ENCODE peak calls at places on chromosomes 2 and 18, in eight cellular contexts. One of them, this sample, is unnamed.

GRCh38 chr2:23533014-23533730 is 148.2 kb downstream of the KLHL29 start:
- DNase-seq in thyroid gland: no peak
- DNase-seq in A673: peak
- DNase-seq in esophagus muscularis mucosa: no peak
- DNase-seq in cardiac fibroblast: no peak
- DNase-seq in AG10803: no peak
- DNase-seq in astrocyte of the spinal cord: no peak
- DNase-seq in astrocyte of the cerebellum: no peak
- DNase-seq in this sample: no peak

GRCh38 chr2:205259131-205259530 is 423.2 kb upstream of the NRP2 start:
- DNase-seq in cardiac fibroblast: no peak
- DNase-seq in A673: no peak
- DNase-seq in thyroid gland: no peak
- DNase-seq in esophagus muscularis mucosa: no peak
- DNase-seq in AG10803: no peak
- DNase-seq in astrocyte of the spinal cord: peak
- DNase-seq in astrocyte of the cerebellum: no peak
- DNase-seq in this sample: no peak

GRCh38 chr2:16039055-16039454 is 98.7 kb downstream of the MYCN start:
- DNase-seq in AG10803: no peak
- DNase-seq in thyroid gland: no peak
- DNase-seq in cardiac fibroblast: no peak
- DNase-seq in astrocyte of the spinal cord: no peak
- DNase-seq in A673: no peak
- DNase-seq in esophagus muscularis mucosa: no peak
- DNase-seq in astrocyte of the cerebellum: no peak
- DNase-seq in this sample: no peak

GRCh38 chr2:31263636-31264190 is 29.8 kb downstream of the EHD3 start:
- DNase-seq in astrocyte of the spinal cord: no peak
- DNase-seq in esophagus muscularis mucosa: no peak
- DNase-seq in AG10803: no peak
- DNase-seq in thyroid gland: no peak
- DNase-seq in astrocyte of the cerebellum: no peak
- DNase-seq in cardiac fibroblast: no peak
- DNase-seq in A673: no peak
- DNase-seq in this sample: no peak

GRCh38 chr2:134540954-134541353 is 177.8 kb downstream of the TMEM163 start:
- DNase-seq in astrocyte of the cerebellum: no peak
- DNase-seq in AG10803: no peak
- DNase-seq in A673: no peak
- DNase-seq in cardiac fibroblast: no peak
- DNase-seq in astrocyte of the spinal cord: no peak
- DNase-seq in thyroid gland: no peak
- DNase-seq in esophagus muscularis mucosa: no peak
- DNase-seq in this sample: no peak

GRCh38 chr2:238082151-238082550 is 18.0 kb upstream of the ESPNL start:
- DNase-seq in A673: no peak
- DNase-seq in astrocyte of the cerebellum: no peak
- DNase-seq in thyroid gland: no peak
- DNase-seq in astrocyte of the spinal cord: no peak
- DNase-seq in esophagus muscularis mucosa: peak
- DNase-seq in cardiac fibroblast: no peak
- DNase-seq in AG10803: no peak
- DNase-seq in this sample: no peak

GRCh38 chr2:100610381-100610831 is 47.6 kb downstream of the PDCL3 start:
- DNase-seq in esophagus muscularis mucosa: no peak
- DNase-seq in thyroid gland: peak
- DNase-seq in astrocyte of the cerebellum: no peak
- DNase-seq in A673: peak
- DNase-seq in AG10803: peak
- DNase-seq in cardiac fibroblast: peak
- DNase-seq in astrocyte of the spinal cord: peak
- DNase-seq in this sample: no peak

GRCh38 chr2:189466046-189466445 is 24.8 kb downstream of the WDR75 start:
- DNase-seq in AG10803: no peak
- DNase-seq in esophagus muscularis mucosa: no peak
- DNase-seq in thyroid gland: no peak
- DNase-seq in A673: no peak
- DNase-seq in cardiac fibroblast: no peak
- DNase-seq in astrocyte of the spinal cord: no peak
- DNase-seq in astrocyte of the cerebellum: no peak
- DNase-seq in this sample: no peak

GRCh38 chr2:18900691-18901113 is 311.3 kb upstream of the NT5C1B start:
- DNase-seq in esophagus muscularis mucosa: no peak
- DNase-seq in AG10803: peak
- DNase-seq in cardiac fibroblast: peak
- DNase-seq in thyroid gland: no peak
- DNase-seq in astrocyte of the spinal cord: no peak
- DNase-seq in A673: no peak
- DNase-seq in astrocyte of the cerebellum: no peak
- DNase-seq in this sample: no peak

GRCh38 chr18:57397440-57397839 is 37.7 kb upstream of the ONECUT2 start:
- DNase-seq in thyroid gland: no peak
- DNase-seq in esophagus muscularis mucosa: no peak
- DNase-seq in AG10803: peak
- DNase-seq in astrocyte of the spinal cord: peak
- DNase-seq in A673: peak
- DNase-seq in cardiac fibroblast: no peak
- DNase-seq in astrocyte of the cerebellum: no peak
- DNase-seq in this sample: no peak

GRCh38 chr2:2146220-2146619 is 184.9 kb downstream of the MYT1L start:
- DNase-seq in esophagus muscularis mucosa: no peak
- DNase-seq in astrocyte of the spinal cord: no peak
- DNase-seq in AG10803: no peak
- DNase-seq in A673: no peak
- DNase-seq in thyroid gland: no peak
- DNase-seq in astrocyte of the cerebellum: no peak
- DNase-seq in cardiac fibroblast: no peak
- DNase-seq in this sample: no peak

DNA sequence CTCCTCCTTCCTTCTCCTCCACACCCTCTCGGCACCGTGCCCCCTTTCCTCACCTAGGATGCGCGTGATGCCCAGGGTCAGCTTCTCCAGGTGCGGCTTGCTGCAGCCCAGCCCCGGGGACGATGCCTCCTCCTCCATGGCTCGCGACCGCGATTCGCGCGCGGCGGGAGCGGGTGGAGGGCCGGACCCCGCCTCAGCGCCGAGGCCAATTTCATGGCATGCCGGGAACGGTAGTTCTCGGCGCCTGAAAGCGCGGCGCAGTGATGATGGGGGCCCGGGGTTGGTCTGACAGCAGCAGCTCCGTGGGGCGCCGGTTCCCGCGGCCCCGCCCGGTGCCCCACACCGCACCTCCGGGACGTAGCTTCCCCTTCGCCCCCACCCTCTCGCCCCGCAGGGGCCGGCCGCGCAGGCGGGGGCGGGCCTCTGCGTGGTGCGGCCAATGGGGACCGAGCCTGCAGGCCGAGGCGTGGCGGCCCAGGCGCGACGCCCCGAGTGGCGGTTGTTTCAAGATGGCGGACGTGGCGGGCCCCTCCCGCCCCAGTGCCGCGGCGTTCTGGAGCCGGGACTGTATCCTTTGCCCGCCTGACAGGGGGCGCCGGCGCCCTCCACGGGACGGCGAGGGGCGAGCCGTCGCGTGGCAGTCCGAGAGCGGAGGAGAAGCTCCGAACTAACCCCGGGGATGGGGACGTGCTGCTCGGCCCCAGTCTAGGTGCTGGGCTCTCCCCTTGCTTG is at the start of the genes KIAA1328 and TPGS2:
- DNase-seq in thyroid gland: peak
- DNase-seq in cardiac fibroblast: peak
- DNase-seq in astrocyte of the cerebellum: peak
- DNase-seq in astrocyte of the spinal cord: peak
- DNase-seq in AG10803: peak
- DNase-seq in A673: peak
- DNase-seq in esophagus muscularis mucosa: peak
- DNase-seq in this sample: no peak
- TF ChIP-seq CTCF in thyroid gland: peak
- TF ChIP-seq CTCF in cardiac fibroblast: peak
- TF ChIP-seq CTCF in astrocyte of the cerebellum: peak
- TF ChIP-seq CTCF in astrocyte of the spinal cord: peak
- TF ChIP-seq CTCF in AG10803: peak
- TF ChIP-seq CTCF in A673: peak
- TF ChIP-seq CTCF in esophagus muscularis mucosa: peak
- TF ChIP-seq CTCF in this sample: peak

DNA sequence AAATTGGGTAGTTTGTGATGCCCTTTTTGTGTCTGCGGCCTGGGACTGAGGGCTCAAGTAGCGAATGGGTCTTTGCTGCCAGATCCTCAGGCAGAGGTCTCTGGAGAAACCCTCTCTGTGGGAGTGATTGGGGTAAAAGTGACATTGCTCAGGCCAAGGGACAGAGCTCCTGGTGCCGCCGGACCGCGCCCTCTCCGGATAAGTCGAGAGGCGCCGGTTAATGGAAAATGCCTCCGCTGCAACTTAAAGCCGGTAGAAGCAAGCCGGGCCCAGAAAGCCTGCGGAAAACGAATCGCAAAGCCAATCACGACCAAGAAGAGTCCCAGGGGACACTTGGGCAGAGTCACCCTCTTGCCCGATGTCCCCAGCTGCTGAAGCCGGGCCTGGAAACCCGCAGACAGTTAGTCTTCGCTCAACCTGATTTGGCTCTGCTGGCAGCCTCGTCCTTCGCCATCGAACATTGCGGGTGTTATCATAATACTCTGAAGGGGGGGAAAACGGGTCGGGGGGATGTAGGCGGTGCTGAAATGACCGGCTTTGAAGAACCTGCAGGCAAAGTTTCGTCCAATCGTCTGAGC is 347 bp upstream of the HOXD12 start:
- DNase-seq in thyroid gland: no peak
- DNase-seq in astrocyte of the cerebellum: no peak
- DNase-seq in A673: no peak
- DNase-seq in cardiac fibroblast: no peak
- DNase-seq in esophagus muscularis mucosa: no peak
- DNase-seq in AG10803: no peak
- DNase-seq in astrocyte of the spinal cord: no peak
- DNase-seq in this sample: no peak
- H3K4me3 ChIP-seq in thyroid gland: no peak
- H3K4me3 ChIP-seq in astrocyte of the cerebellum: no peak
- H3K4me3 ChIP-seq in A673: no peak
- H3K4me3 ChIP-seq in cardiac fibroblast: no peak
- H3K4me3 ChIP-seq in esophagus muscularis mucosa: no peak
- H3K4me3 ChIP-seq in AG10803: no peak
- H3K4me3 ChIP-seq in astrocyte of the spinal cord: no peak
- H3K4me3 ChIP-seq in this sample: no peak

GRCh38 chr18:3972291-3972985 is 482.7 kb downstream of the DLGAP1 start:
- DNase-seq in AG10803: no peak
- DNase-seq in astrocyte of the spinal cord: no peak
- DNase-seq in cardiac fibroblast: no peak
- DNase-seq in astrocyte of the cerebellum: no peak
- DNase-seq in esophagus muscularis mucosa: no peak
- DNase-seq in thyroid gland: no peak
- DNase-seq in A673: no peak
- DNase-seq in this sample: no peak

GRCh38 chr18:3966985-3967856 is 487.9 kb downstream of the DLGAP1 start:
- DNase-seq in astrocyte of the cerebellum: no peak
- DNase-seq in cardiac fibroblast: peak
- DNase-seq in AG10803: peak
- DNase-seq in A673: no peak
- DNase-seq in astrocyte of the spinal cord: peak
- DNase-seq in esophagus muscularis mucosa: no peak
- DNase-seq in thyroid gland: no peak
- DNase-seq in this sample: peak

GRCh38 chr18:3966246-3966984 is 488.7 kb downstream of the DLGAP1 start:
- DNase-seq in astrocyte of the spinal cord: no peak
- DNase-seq in esophagus muscularis mucosa: no peak
- DNase-seq in A673: no peak
- DNase-seq in AG10803: no peak
- DNase-seq in astrocyte of the cerebellum: no peak
- DNase-seq in thyroid gland: no peak
- DNase-seq in cardiac fibroblast: no peak
- DNase-seq in this sample: no peak

GRCh38 chr18:3973191-3973590 is 481.9 kb downstream of the DLGAP1 start:
- DNase-seq in astrocyte of the cerebellum: no peak
- DNase-seq in AG10803: no peak
- DNase-seq in A673: no peak
- DNase-seq in astrocyte of the spinal cord: no peak
- DNase-seq in thyroid gland: no peak
- DNase-seq in cardiac fibroblast: no peak
- DNase-seq in esophagus muscularis mucosa: no peak
- DNase-seq in this sample: no peak

DNA sequence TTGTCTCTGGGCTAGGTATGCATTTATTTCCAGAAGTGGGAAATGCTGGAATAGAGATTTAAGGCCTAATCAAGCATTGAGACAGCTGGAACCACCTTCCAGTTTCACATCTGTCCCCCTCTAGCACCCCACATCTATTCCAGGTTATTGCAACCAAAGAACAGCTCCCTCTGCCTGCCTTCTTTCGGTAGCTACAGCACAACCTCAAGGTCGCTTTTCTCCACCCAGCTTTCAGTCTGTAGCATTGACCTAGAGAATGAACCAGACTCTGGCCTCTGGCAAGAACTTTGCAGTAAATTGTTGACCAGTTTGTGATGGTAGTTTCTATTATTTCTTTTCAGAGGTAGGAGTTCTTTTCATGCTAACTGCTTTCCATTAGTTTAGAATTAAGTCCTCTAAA is 484.2 kb downstream of the DLGAP1 start:
- DNase-seq in A673: no peak
- DNase-seq in astrocyte of the cerebellum: no peak
- DNase-seq in AG10803: no peak
- DNase-seq in esophagus muscularis mucosa: no peak
- DNase-seq in thyroid gland: no peak
- DNase-seq in astrocyte of the spinal cord: no peak
- DNase-seq in cardiac fibroblast: no peak
- DNase-seq in this sample: no peak
- TF ChIP-seq CTCF in A673: peak
- TF ChIP-seq CTCF in astrocyte of the cerebellum: peak
- TF ChIP-seq CTCF in AG10803: no peak
- TF ChIP-seq CTCF in esophagus muscularis mucosa: no peak
- TF ChIP-seq CTCF in thyroid gland: no peak
- TF ChIP-seq CTCF in astrocyte of the spinal cord: no peak
- TF ChIP-seq CTCF in cardiac fibroblast: no peak
- TF ChIP-seq CTCF in this sample: peak

DNA sequence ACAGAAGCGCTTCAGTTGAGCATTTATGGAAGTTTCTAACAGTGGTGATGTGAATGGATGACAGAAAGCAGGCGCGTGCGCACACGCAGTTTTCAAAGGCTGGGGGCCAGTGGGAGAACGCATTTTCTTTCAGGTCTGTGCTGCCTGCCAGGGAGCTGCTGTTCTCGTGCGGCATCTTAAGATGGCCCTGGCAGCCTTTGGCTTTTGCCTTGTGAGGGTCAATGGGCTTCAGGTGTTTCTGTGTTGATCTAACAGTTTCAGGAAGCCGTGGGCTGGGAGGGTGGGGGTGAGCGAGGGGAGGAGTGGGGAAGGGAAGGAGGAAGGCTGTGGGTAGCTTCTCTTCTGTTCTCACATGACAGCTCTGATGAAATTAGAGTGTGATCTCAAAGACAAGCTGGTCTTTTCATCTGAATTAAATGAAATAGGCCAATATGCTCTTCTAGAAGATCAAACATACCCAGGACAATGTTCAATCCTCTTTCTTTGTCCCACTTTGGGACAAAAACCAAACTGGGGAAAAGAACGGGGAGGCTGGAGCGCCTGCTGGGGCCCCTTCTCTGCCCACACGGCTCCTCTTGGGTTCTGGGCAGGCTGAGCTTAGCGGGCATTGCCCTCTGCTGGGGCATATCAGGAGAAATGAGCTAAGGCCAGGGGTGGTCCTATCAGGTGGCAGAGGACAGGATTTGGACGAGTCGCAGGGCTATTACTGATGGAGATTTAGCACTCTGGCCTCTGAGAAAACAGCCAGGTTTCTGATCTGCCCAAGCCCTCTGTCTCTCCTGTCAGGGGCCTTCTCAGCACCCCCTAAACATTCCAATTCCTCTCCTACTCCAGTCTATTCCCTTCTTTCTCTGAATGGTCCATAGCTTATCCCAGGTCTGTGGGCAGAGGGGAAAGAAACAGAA is 126.2 kb upstream of the LGALSL start:
- DNase-seq in esophagus muscularis mucosa: no peak
- DNase-seq in cardiac fibroblast: peak
- DNase-seq in AG10803: peak
- DNase-seq in astrocyte of the cerebellum: peak
- DNase-seq in astrocyte of the spinal cord: peak
- DNase-seq in A673: peak
- DNase-seq in thyroid gland: no peak
- DNase-seq in this sample: no peak
- H3K4me3 ChIP-seq in esophagus muscularis mucosa: peak
- H3K4me3 ChIP-seq in cardiac fibroblast: no peak
- H3K4me3 ChIP-seq in AG10803: no peak
- H3K4me3 ChIP-seq in astrocyte of the cerebellum: peak
- H3K4me3 ChIP-seq in astrocyte of the spinal cord: peak
- H3K4me3 ChIP-seq in A673: no peak
- H3K4me3 ChIP-seq in thyroid gland: no peak
- H3K4me3 ChIP-seq in this sample: no peak